ENCODE peak calls at places on chromosome 6, in six cellular contexts. One of them, this sample, is unnamed.

GRCh38 chr6:3231213-3232016 is 4.0 kb upstream of the TUBB2B start:
- DNase-seq in IMR-90: peak
- DNase-seq in bronchial epithelial cell: peak
- DNase-seq in left lung: peak
- DNase-seq in breast epithelium: no peak
- DNase-seq in endothelial cell: peak
- DNase-seq in this sample: peak

GRCh38 chr6:35081426-35081851 is 59.7 kb downstream of the TCP11 start:
- DNase-seq in IMR-90: peak
- DNase-seq in bronchial epithelial cell: no peak
- DNase-seq in breast epithelium: no peak
- DNase-seq in endothelial cell: no peak
- DNase-seq in left lung: peak
- DNase-seq in this sample: no peak

GRCh38 chr6:159716247-159717086 is 10.8 kb upstream of the WTAP start:
- DNase-seq in endothelial cell: no peak
- DNase-seq in left lung: no peak
- DNase-seq in IMR-90: peak
- DNase-seq in bronchial epithelial cell: peak
- DNase-seq in breast epithelium: no peak
- DNase-seq in this sample: no peak

GRCh38 chr6:447381-448165 is 56.0 kb downstream of the IRF4 start:
- DNase-seq in breast epithelium: no peak
- DNase-seq in bronchial epithelial cell: no peak
- DNase-seq in IMR-90: no peak
- DNase-seq in left lung: no peak
- DNase-seq in endothelial cell: no peak
- DNase-seq in this sample: no peak

GRCh38 chr6:131225127-131225526 is 89.9 kb downstream of the AKAP7 start:
- DNase-seq in breast epithelium: no peak
- DNase-seq in bronchial epithelial cell: no peak
- DNase-seq in IMR-90: no peak
- DNase-seq in endothelial cell: no peak
- DNase-seq in left lung: no peak
- DNase-seq in this sample: no peak

GRCh38 chr6:49563006-49563886 is 12.8 kb downstream of the C6orf141 start:
- DNase-seq in IMR-90: no peak
- DNase-seq in left lung: no peak
- DNase-seq in breast epithelium: no peak
- DNase-seq in bronchial epithelial cell: no peak
- DNase-seq in endothelial cell: no peak
- DNase-seq in this sample: no peak

GRCh38 chr6:143270026-143270425 is 180.5 kb downstream of the ADAT2 start:
- DNase-seq in bronchial epithelial cell: no peak
- DNase-seq in left lung: no peak
- DNase-seq in endothelial cell: no peak
- DNase-seq in breast epithelium: no peak
- DNase-seq in IMR-90: peak
- DNase-seq in this sample: no peak

GRCh38 chr6:146741609-146742008 is 142.8 kb downstream of the ADGB start:
- DNase-seq in breast epithelium: no peak
- DNase-seq in endothelial cell: no peak
- DNase-seq in bronchial epithelial cell: peak
- DNase-seq in IMR-90: peak
- DNase-seq in left lung: no peak
- DNase-seq in this sample: no peak

GRCh38 chr6:106122306-106122940 is 36.3 kb downstream of the PRDM1 start:
- DNase-seq in left lung: no peak
- DNase-seq in endothelial cell: no peak
- DNase-seq in breast epithelium: no peak
- DNase-seq in bronchial epithelial cell: no peak
- DNase-seq in IMR-90: no peak
- DNase-seq in this sample: no peak

GRCh38 chr6:56380476-56380875 is 133.1 kb upstream of the COL21A1 start:
- DNase-seq in breast epithelium: no peak
- DNase-seq in endothelial cell: no peak
- DNase-seq in left lung: no peak
- DNase-seq in IMR-90: no peak
- DNase-seq in bronchial epithelial cell: no peak
- DNase-seq in this sample: no peak

GRCh38 chr6:80939936-80940335 is 812.5 kb downstream of the TENT5A start:
- DNase-seq in IMR-90: no peak
- DNase-seq in left lung: no peak
- DNase-seq in endothelial cell: no peak
- DNase-seq in bronchial epithelial cell: no peak
- DNase-seq in breast epithelium: no peak
- DNase-seq in this sample: no peak

GRCh38 chr6:57159127-57159526 is 13.0 kb upstream of the BAG2 start:
- DNase-seq in left lung: no peak
- DNase-seq in bronchial epithelial cell: peak
- DNase-seq in endothelial cell: no peak
- DNase-seq in IMR-90: no peak
- DNase-seq in breast epithelium: no peak
- DNase-seq in this sample: no peak

GRCh38 chr6:56766806-56767178 is 124.1 kb upstream of the DST start:
- DNase-seq in left lung: no peak
- DNase-seq in breast epithelium: no peak
- DNase-seq in endothelial cell: no peak
- DNase-seq in IMR-90: peak
- DNase-seq in bronchial epithelial cell: peak
- DNase-seq in this sample: no peak

GRCh38 chr6:86961432-86962200 is 24.3 kb downstream of the HTR1E start:
- DNase-seq in bronchial epithelial cell: no peak
- DNase-seq in endothelial cell: no peak
- DNase-seq in left lung: no peak
- DNase-seq in IMR-90: no peak
- DNase-seq in breast epithelium: no peak
- DNase-seq in this sample: no peak

GRCh38 chr6:89145461-89145961 is 344 bp upstream of the PM20D2 start:
- DNase-seq in endothelial cell: no peak
- DNase-seq in IMR-90: peak
- DNase-seq in bronchial epithelial cell: peak
- DNase-seq in breast epithelium: no peak
- DNase-seq in left lung: no peak
- DNase-seq in this sample: no peak

GRCh38 chr6:159727717-159728440 is 573 bp downstream of the WTAP start:
- DNase-seq in IMR-90: no peak
- DNase-seq in left lung: no peak
- DNase-seq in endothelial cell: peak
- DNase-seq in breast epithelium: peak
- DNase-seq in bronchial epithelial cell: peak
- DNase-seq in this sample: no peak

DNA sequence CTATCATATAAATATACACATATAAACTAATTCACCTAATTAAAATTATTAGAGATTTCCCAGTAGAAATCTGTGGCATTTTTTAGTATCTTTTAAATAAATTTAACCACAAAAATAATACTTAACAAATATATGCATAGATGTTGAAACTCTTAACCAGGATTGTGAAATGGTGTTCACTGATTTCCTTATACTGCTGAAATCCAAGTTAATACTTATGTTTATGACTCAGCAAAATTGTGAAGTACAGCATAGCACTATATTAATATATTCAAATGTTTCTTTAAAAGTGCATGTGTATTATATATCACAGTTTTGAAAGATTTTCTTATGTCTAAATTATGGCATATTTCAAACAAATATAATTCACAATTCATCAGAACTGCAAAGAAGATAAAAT is 328.2 kb upstream of the MANEA start:
- DNase-seq in left lung: no peak
- DNase-seq in bronchial epithelial cell: peak
- DNase-seq in breast epithelium: no peak
- DNase-seq in endothelial cell: no peak
- DNase-seq in IMR-90: peak
- DNase-seq in this sample: no peak
- TF ChIP-seq CTCF in left lung: no peak
- TF ChIP-seq CTCF in bronchial epithelial cell: no peak
- TF ChIP-seq CTCF in breast epithelium: no peak
- TF ChIP-seq CTCF in endothelial cell: no peak
- TF ChIP-seq CTCF in IMR-90: no peak
- TF ChIP-seq CTCF in this sample: no peak

GRCh38 chr6:63802606-63803206 is 167.1 kb downstream of the PHF3 start:
- DNase-seq in left lung: no peak
- DNase-seq in bronchial epithelial cell: peak
- DNase-seq in endothelial cell: no peak
- DNase-seq in IMR-90: peak
- DNase-seq in breast epithelium: no peak
- DNase-seq in this sample: no peak
- TF ChIP-seq CTCF in left lung: peak
- TF ChIP-seq CTCF in bronchial epithelial cell: peak
- TF ChIP-seq CTCF in endothelial cell: peak
- TF ChIP-seq CTCF in IMR-90: peak
- TF ChIP-seq CTCF in breast epithelium: peak
- TF ChIP-seq CTCF in this sample: peak

DNA sequence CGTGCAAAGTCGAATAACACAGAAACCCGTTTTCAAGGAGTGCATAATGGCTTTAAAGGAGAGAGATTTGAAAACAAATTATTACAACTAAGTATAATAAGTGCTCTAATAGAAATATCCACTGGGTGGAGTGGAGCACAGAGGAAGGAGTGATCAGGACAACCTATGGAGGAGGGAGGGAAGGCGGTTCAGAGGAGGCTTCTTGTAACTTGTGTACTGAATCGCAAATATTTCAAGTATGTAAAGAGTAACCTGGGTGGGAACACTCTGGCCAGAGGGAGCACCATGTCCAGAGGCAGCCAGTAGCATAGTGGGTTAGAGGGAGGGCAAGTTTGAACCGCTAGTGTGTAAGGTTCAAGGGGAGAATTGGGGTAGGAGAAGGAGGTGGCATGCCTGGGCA is 21.6 kb upstream of the TNFAIP3 start:
- DNase-seq in breast epithelium: no peak
- DNase-seq in bronchial epithelial cell: peak
- DNase-seq in left lung: no peak
- DNase-seq in IMR-90: peak
- DNase-seq in endothelial cell: no peak
- DNase-seq in this sample: no peak
- TF ChIP-seq CTCF in breast epithelium: no peak
- TF ChIP-seq CTCF in bronchial epithelial cell: peak
- TF ChIP-seq CTCF in left lung: no peak
- TF ChIP-seq CTCF in IMR-90: peak
- TF ChIP-seq CTCF in endothelial cell: no peak
- TF ChIP-seq CTCF in this sample: no peak

GRCh38 chr6:152984387-152984872 is 1.6 kb upstream of the FBXO5 start:
- DNase-seq in breast epithelium: no peak
- DNase-seq in left lung: no peak
- DNase-seq in bronchial epithelial cell: no peak
- DNase-seq in IMR-90: no peak
- DNase-seq in endothelial cell: no peak
- DNase-seq in this sample: no peak

GRCh38 chr6:152981219-152981618 is 1.6 kb downstream of the FBXO5 start:
- DNase-seq in left lung: no peak
- DNase-seq in breast epithelium: no peak
- DNase-seq in bronchial epithelial cell: no peak
- DNase-seq in IMR-90: no peak
- DNase-seq in endothelial cell: no peak
- DNase-seq in this sample: no peak

GRCh38 chr6:152981989-152982767 is 663 bp downstream of the FBXO5 start:
- DNase-seq in IMR-90: no peak
- DNase-seq in breast epithelium: no peak
- DNase-seq in bronchial epithelial cell: no peak
- DNase-seq in endothelial cell: peak
- DNase-seq in left lung: no peak
- DNase-seq in this sample: no peak

GRCh38 chr6:152983637-152984386 is 971 bp upstream of the FBXO5 start:
- DNase-seq in endothelial cell: peak
- DNase-seq in breast epithelium: peak
- DNase-seq in IMR-90: peak
- DNase-seq in bronchial epithelial cell: peak
- DNase-seq in left lung: peak
- DNase-seq in this sample: peak

DNA sequence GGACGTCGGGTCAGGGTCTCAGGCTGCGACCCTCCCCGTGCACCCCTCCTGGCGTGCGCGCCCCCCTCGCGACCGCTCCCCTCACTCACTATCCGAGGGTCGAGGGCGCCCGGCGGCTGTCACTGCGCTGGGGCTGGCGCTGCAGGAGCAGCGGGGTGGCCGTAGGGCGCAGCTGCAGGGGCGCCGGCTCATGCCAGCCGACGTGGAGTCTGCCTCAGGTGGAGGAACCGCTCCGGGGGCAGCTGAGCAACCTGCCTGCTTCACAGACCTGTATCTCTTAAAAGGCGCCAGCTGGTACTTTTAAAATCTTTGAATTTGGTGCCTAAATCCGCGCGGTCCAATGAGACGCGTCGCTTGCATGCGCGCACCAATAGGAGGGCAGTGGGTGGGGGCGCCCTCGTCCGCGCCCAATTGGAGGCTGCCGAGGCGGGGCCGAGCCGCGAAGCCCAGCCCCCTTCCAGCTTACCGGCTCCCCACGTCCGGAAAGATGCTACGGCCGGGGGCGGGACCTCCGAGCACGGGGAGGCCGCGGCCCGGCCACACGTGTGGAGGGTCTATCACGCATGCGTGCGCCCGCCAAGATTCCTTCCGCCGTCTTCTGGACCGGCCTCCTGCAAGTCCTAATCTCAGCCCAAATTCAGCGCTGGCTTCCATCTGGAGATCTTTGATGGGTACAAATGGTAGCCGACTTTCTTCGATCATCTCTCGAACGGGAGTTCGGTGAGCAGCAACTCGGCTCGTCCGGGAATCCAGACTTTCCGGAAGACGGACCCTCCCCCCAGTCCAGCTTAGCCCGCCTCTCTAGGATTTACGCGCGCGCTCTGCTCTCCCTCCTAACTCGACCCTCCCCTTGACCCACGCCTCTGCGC is at the start of gene FBXO5:
- DNase-seq in endothelial cell: peak
- DNase-seq in bronchial epithelial cell: peak
- DNase-seq in IMR-90: peak
- DNase-seq in breast epithelium: peak
- DNase-seq in left lung: peak
- DNase-seq in this sample: peak
- TF ChIP-seq CTCF in endothelial cell: no peak
- TF ChIP-seq CTCF in bronchial epithelial cell: no peak
- TF ChIP-seq CTCF in IMR-90: no peak
- TF ChIP-seq CTCF in breast epithelium: no peak
- TF ChIP-seq CTCF in left lung: no peak
- TF ChIP-seq CTCF in this sample: no peak

GRCh38 chr6:122790740-122791679 is 2.0 kb downstream of the SMPDL3A start:
- DNase-seq in bronchial epithelial cell: no peak
- DNase-seq in breast epithelium: no peak
- DNase-seq in left lung: peak
- DNase-seq in endothelial cell: no peak
- DNase-seq in IMR-90: peak
- DNase-seq in this sample: no peak

GRCh38 chr6:122788208-122788607 is 850 bp upstream of the SMPDL3A start:
- DNase-seq in IMR-90: no peak
- DNase-seq in endothelial cell: no peak
- DNase-seq in breast epithelium: no peak
- DNase-seq in bronchial epithelial cell: no peak
- DNase-seq in left lung: no peak
- DNase-seq in this sample: no peak

GRCh38 chr6:122789862-122790739 is 1.0 kb downstream of the SMPDL3A start:
- DNase-seq in breast epithelium: no peak
- DNase-seq in left lung: peak
- DNase-seq in IMR-90: peak
- DNase-seq in endothelial cell: no peak
- DNase-seq in bronchial epithelial cell: peak
- DNase-seq in this sample: no peak

GRCh38 chr6:122788663-122789062 is 395 bp upstream of the SMPDL3A start:
- DNase-seq in breast epithelium: no peak
- DNase-seq in left lung: no peak
- DNase-seq in bronchial epithelial cell: no peak
- DNase-seq in IMR-90: no peak
- DNase-seq in endothelial cell: no peak
- DNase-seq in this sample: no peak

GRCh38 chr6:122789078-122789861 is at the start of gene SMPDL3A:
- DNase-seq in breast epithelium: peak
- DNase-seq in IMR-90: peak
- DNase-seq in endothelial cell: peak
- DNase-seq in bronchial epithelial cell: peak
- DNase-seq in left lung: peak
- DNase-seq in this sample: peak
- TF ChIP-seq CTCF in breast epithelium: no peak
- TF ChIP-seq CTCF in IMR-90: peak
- TF ChIP-seq CTCF in endothelial cell: peak
- TF ChIP-seq CTCF in bronchial epithelial cell: peak
- TF ChIP-seq CTCF in left lung: peak
- TF ChIP-seq CTCF in this sample: peak

This sample was measured in type B pancreatic cell.